ENCODE peak calls at places on chromosomes 12 and 14, in four cellular contexts. T, N, W and B are unnamed samples.

GRCh38 chr14:54567634-54568561 is 970 bp downstream of the SAMD4A start:
- DNase-seq in T (peak), N (peak), W (peak), B (peak)

GRCh38 chr14:94914191-94914590 is 144.3 kb upstream of the GSC start:
- DNase-seq in W (no peak), N (no peak), T (no peak), B (peak)

GRCh38 chr12:21566223-21566906 is 38.3 kb downstream of the GYS2 start:
- DNase-seq in W (no peak), T (no peak), N (peak), B (no peak)

GRCh38 chr12:14384783-14385638 is 19.5 kb downstream of the ATF7IP start:
- DNase-seq in N (peak), T (no peak), W (peak), B (peak)

GRCh38 chr14:60736494-60736893 is 1.9 kb downstream of the MNAT1 start:
- DNase-seq in N (peak), W (peak), T (no peak), B (no peak)

GRCh38 chr12:83434600-83434999 is 747.9 kb downstream of the TMTC2 start:
- DNase-seq in T (no peak), W (no peak), N (no peak), B (no peak)

GRCh38 chr12:108312073-108312884 is 26.8 kb downstream of the CMKLR1 start:
- DNase-seq in T (no peak), N (no peak), W (no peak), B (no peak)

GRCh38 chr14:105483300-105484068 is 3.2 kb upstream of the CRIP1 start:
- DNase-seq in W (no peak), T (no peak), N (peak), B (peak)

GRCh38 chr14:83638725-83639124 is 1891.2 kb upstream of the FLRT2 start:
- DNase-seq in W (no peak), N (peak), T (no peak), B (no peak)

GRCh38 chr12:11884661-11885060 is 186.1 kb upstream of the BCL2L14 start:
- DNase-seq in N (peak), T (no peak), W (no peak), B (peak)

GRCh38 chr14:99327458-99328250 is 55.7 kb upstream of the BCL11B start:
- DNase-seq in W (no peak), T (no peak), N (no peak), B (peak)

DNA sequence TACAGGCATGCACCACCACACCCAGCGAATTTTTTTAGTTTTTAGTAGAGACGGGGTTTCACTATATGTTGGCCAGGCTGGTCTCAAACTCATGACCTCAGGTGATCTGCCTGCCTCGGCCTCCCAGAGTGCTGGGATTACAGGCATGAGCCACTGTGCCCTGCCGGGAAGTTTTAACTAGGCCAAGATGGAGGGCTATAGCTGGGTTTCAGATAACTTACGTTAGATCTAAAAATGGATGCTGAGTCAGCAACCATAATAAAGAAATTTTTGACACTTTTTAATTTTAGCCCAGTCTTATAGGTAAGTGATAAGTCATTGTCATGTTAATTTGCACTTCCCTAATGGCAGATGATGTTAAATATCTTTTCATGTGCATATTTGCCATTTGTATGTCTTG is 14.4 kb downstream of the ZDHHC17 start:
- DNase-seq in T (no peak), W (no peak), N (no peak), B (no peak)
- H3K4me3 ChIP-seq in T (no peak), W (no peak), N (no peak), B (no peak)

DNA sequence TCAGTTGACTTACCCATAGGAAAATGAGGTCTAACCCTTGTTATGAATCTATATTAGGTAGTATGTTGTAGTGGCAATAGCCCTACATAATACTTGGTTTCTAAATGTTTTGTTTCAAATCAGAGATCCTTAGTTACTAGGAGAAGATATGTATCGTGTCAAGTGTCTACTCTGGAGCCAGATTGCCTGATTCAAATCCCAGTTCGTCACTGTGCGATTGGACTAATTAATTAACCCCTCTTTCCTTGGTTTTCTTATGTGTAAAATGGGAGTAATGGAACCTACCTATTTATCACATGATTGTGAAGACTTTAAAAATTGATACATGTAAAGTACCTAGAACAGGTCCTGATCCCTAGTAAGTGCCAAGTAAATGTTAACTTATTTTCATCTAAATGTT is 1.4 kb downstream of the LETMD1 start:
- DNase-seq in T (no peak), W (no peak), N (no peak), B (no peak)
- H3K4me3 ChIP-seq in T (peak), W (peak), N (peak), B (peak)

GRCh38 chr12:119149270-119149669 is 29.5 kb upstream of the HSPB8 start:
- DNase-seq in W (no peak), T (no peak), N (no peak), B (no peak)

GRCh38 chr12:119139448-119139847 is 39.3 kb upstream of the HSPB8 start:
- DNase-seq in T (no peak), W (no peak), N (no peak), B (no peak)

GRCh38 chr12:119148049-119148448 is 30.7 kb upstream of the HSPB8 start:
- DNase-seq in W (no peak), N (no peak), T (no peak), B (no peak)

GRCh38 chr12:119145367-119145766 is 33.4 kb upstream of the HSPB8 start:
- DNase-seq in N (no peak), T (no peak), W (no peak), B (no peak)
- H3K4me3 ChIP-seq in N (no peak), T (no peak), W (no peak), B (no peak)

GRCh38 chr14:101810897-101811620 is 49.5 kb downstream of the PPP2R5C start:
- DNase-seq in W (no peak), T (no peak), N (no peak), B (no peak)

GRCh38 chr14:101809671-101810514 is 48.4 kb downstream of the PPP2R5C start:
- DNase-seq in T (peak), N (peak), W (peak), B (peak)

GRCh38 chr14:101813171-101813759 is 51.8 kb downstream of the PPP2R5C start:
- DNase-seq in N (no peak), W (no peak), T (no peak), B (peak)

GRCh38 chr14:101813833-101814232 is 52.3 kb downstream of the PPP2R5C start:
- DNase-seq in T (no peak), N (no peak), W (no peak), B (no peak)

DNA sequence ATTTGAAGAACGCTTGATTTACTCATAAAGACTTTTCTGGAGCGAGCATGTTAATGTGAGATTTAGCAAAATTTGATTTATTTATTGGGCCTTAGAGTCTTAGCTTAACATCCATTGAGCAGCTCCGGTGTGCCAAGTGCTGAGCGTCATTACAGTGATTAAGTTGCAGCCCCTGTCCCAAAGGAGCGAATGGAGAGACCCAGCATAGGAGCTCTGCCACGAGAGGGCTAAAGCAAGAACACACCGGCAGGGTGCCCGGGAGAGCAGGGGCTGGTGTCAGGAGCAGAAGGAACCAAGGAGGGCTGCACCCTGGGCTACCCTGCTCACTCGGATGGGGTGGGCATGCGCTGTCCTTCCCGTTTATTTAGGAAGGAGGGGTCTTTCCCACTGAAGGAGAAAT is 50.6 kb downstream of the PPP2R5C start:
- DNase-seq in T (no peak), W (no peak), N (no peak), B (no peak)
- H3K4me3 ChIP-seq in T (no peak), W (peak), N (no peak), B (no peak)